ENCODE peak calls at places on chromosome 11, in nine cellular contexts. One of them, this sample, is unnamed.
A peak's percentile ranks its signal among the peaks of the same experiment; 100 is the strongest.

GRCh38 chr11:47467372-47467771 is 18.4 kb upstream of the RAPSN start:
- DNase-seq in H1: no peak
- DNase-seq in heart left ventricle: no peak
- DNase-seq in uterus: no peak
- DNase-seq in tibial nerve: no peak
- DNase-seq in IMR-90: no peak
- DNase-seq in stomach: peak; percentile 54
- DNase-seq in HCT116: no peak
- DNase-seq in spleen: peak; percentile 70
- DNase-seq in this sample: no peak

GRCh38 chr11:68757711-68758110 is 6.4 kb upstream of the TESMIN start:
- DNase-seq in stomach: no peak
- DNase-seq in IMR-90: no peak
- DNase-seq in H1: no peak
- DNase-seq in spleen: no peak
- DNase-seq in tibial nerve: no peak
- DNase-seq in HCT116: no peak
- DNase-seq in uterus: no peak
- DNase-seq in heart left ventricle: no peak
- DNase-seq in this sample: no peak

GRCh38 chr11:81470446-81470845 is 1263.2 kb downstream of the FAM181B start:
- DNase-seq in uterus: no peak
- DNase-seq in stomach: peak; percentile 25
- DNase-seq in HCT116: no peak
- DNase-seq in spleen: no peak
- DNase-seq in IMR-90: no peak
- DNase-seq in H1: no peak
- DNase-seq in tibial nerve: no peak
- DNase-seq in heart left ventricle: no peak
- DNase-seq in this sample: no peak

GRCh38 chr11:36431429-36432092 is 78.5 kb downstream of the TRAF6 start:
- DNase-seq in H1: no peak
- DNase-seq in tibial nerve: no peak
- DNase-seq in IMR-90: peak; percentile 98
- DNase-seq in stomach: peak; percentile 27
- DNase-seq in HCT116: peak; percentile 84
- DNase-seq in spleen: no peak
- DNase-seq in uterus: peak; percentile 87
- DNase-seq in heart left ventricle: peak; percentile 86
- DNase-seq in this sample: no peak

GRCh38 chr11:783581-784015 is 6.3 kb downstream of the CEND1 start:
- DNase-seq in heart left ventricle: peak; percentile 73
- DNase-seq in spleen: peak; percentile 80
- DNase-seq in stomach: peak; percentile 89
- DNase-seq in H1: peak; percentile 94
- DNase-seq in uterus: peak; percentile 69
- DNase-seq in HCT116: peak; percentile 78
- DNase-seq in tibial nerve: peak; percentile 52
- DNase-seq in IMR-90: peak; percentile 96
- DNase-seq in this sample: peak; percentile 85

GRCh38 chr11:35274909-35275807 is 136.2 kb downstream of the CD44 start:
- DNase-seq in uterus: no peak
- DNase-seq in heart left ventricle: peak; percentile 41
- DNase-seq in tibial nerve: no peak
- DNase-seq in HCT116: no peak
- DNase-seq in stomach: peak; percentile 89
- DNase-seq in IMR-90: no peak
- DNase-seq in spleen: no peak
- DNase-seq in H1: no peak
- DNase-seq in this sample: peak; percentile 82

GRCh38 chr11:10688401-10688800 is 5.2 kb downstream of the IRAG1 start:
- DNase-seq in heart left ventricle: no peak
- DNase-seq in HCT116: peak; percentile 45
- DNase-seq in tibial nerve: no peak
- DNase-seq in uterus: no peak
- DNase-seq in IMR-90: peak; percentile 34
- DNase-seq in stomach: no peak
- DNase-seq in spleen: no peak
- DNase-seq in H1: no peak
- DNase-seq in this sample: no peak

GRCh38 chr11:89625171-89625570 is 84.9 kb upstream of the TRIM77 start:
- DNase-seq in tibial nerve: no peak
- DNase-seq in uterus: no peak
- DNase-seq in spleen: no peak
- DNase-seq in stomach: no peak
- DNase-seq in H1: no peak
- DNase-seq in heart left ventricle: no peak
- DNase-seq in IMR-90: no peak
- DNase-seq in HCT116: no peak
- DNase-seq in this sample: no peak

GRCh38 chr11:35040221-35040942 is 98.6 kb upstream of the CD44 start:
- DNase-seq in IMR-90: peak; percentile 69
- DNase-seq in tibial nerve: no peak
- DNase-seq in uterus: no peak
- DNase-seq in HCT116: no peak
- DNase-seq in spleen: no peak
- DNase-seq in H1: no peak
- DNase-seq in heart left ventricle: no peak
- DNase-seq in stomach: no peak
- DNase-seq in this sample: no peak

GRCh38 chr11:66470015-66470414 is 3.3 kb downstream of the PELI3 start:
- DNase-seq in tibial nerve: no peak
- DNase-seq in heart left ventricle: no peak
- DNase-seq in spleen: no peak
- DNase-seq in IMR-90: no peak
- DNase-seq in H1: no peak
- DNase-seq in uterus: no peak
- DNase-seq in HCT116: no peak
- DNase-seq in stomach: no peak
- DNase-seq in this sample: no peak

GRCh38 chr11:69106124-69106811 is 49.5 kb upstream of the SMIM38 start:
- DNase-seq in heart left ventricle: no peak
- DNase-seq in spleen: no peak
- DNase-seq in stomach: peak; percentile 78
- DNase-seq in H1: no peak
- DNase-seq in tibial nerve: no peak
- DNase-seq in IMR-90: no peak
- DNase-seq in HCT116: no peak
- DNase-seq in uterus: no peak
- DNase-seq in this sample: peak; percentile 56

DNA sequence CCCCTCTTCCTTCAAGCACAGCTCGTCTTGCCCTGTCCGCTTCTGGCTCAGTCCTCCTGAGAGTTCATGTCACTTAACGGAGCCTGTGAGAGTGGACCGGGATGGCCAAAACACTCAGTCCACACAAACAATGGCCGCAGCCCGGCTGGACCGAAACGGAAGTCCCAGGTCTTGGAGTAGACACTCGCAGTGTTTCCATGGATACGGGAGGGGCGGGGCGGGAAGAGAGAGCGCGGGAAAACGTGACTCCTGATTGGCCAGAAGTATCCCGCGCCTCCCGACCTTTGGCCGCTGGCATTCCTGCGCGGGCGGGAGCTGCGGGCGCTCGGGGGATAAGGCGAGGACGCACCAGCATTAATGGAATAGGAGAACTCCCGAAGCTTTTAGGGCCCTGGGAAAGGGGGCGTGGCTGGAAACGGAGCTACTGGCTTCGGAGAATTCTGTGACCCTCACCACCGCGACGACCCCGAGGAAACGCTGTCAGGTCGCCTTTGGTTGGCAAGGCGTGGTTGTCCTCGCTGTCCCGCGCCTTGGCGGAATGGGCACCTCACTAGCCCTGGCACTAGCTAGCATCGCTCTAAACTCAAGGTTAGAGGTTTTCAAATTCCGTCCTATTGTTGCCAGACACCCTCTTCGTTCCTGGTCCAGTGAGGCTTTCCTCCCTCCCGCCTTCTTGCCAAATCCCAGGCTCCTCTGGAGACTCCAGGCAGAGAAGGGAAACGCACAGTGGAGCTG is at the start of the genes NLRP14 and ZNF214:
- DNase-seq in stomach: peak; percentile 91
- DNase-seq in uterus: peak; percentile 96
- DNase-seq in H1: peak; percentile 80
- DNase-seq in IMR-90: peak; percentile 89
- DNase-seq in spleen: no peak
- DNase-seq in tibial nerve: peak; percentile 95
- DNase-seq in HCT116: peak; percentile 75
- DNase-seq in heart left ventricle: peak; percentile 93
- DNase-seq in this sample: peak; percentile 92
- TF ChIP-seq POLR2A in stomach: no peak
- TF ChIP-seq POLR2A in uterus: no peak
- TF ChIP-seq POLR2A in H1: peak; percentile 6
- TF ChIP-seq POLR2A in IMR-90: peak; percentile 62
- TF ChIP-seq POLR2A in spleen: no peak
- TF ChIP-seq POLR2A in tibial nerve: no peak
- TF ChIP-seq POLR2A in HCT116: no peak
- TF ChIP-seq POLR2A in heart left ventricle: no peak
- TF ChIP-seq POLR2A in this sample: no peak

GRCh38 chr11:18171377-18172000 is 1.1 kb upstream of the MRGPRX4 start:
- DNase-seq in tibial nerve: no peak
- DNase-seq in stomach: no peak
- DNase-seq in IMR-90: no peak
- DNase-seq in H1: no peak
- DNase-seq in HCT116: peak; percentile 23
- DNase-seq in spleen: no peak
- DNase-seq in heart left ventricle: no peak
- DNase-seq in uterus: no peak
- DNase-seq in this sample: no peak
- TF ChIP-seq CTCF in tibial nerve: no peak
- TF ChIP-seq CTCF in stomach: no peak
- TF ChIP-seq CTCF in IMR-90: peak; percentile 32
- TF ChIP-seq CTCF in H1: peak; percentile 80
- TF ChIP-seq CTCF in HCT116: peak; percentile 77
- TF ChIP-seq CTCF in spleen: peak; percentile 31
- TF ChIP-seq CTCF in heart left ventricle: peak; percentile 16
- TF ChIP-seq CTCF in uterus: no peak
- TF ChIP-seq CTCF in this sample: peak; percentile 16

DNA sequence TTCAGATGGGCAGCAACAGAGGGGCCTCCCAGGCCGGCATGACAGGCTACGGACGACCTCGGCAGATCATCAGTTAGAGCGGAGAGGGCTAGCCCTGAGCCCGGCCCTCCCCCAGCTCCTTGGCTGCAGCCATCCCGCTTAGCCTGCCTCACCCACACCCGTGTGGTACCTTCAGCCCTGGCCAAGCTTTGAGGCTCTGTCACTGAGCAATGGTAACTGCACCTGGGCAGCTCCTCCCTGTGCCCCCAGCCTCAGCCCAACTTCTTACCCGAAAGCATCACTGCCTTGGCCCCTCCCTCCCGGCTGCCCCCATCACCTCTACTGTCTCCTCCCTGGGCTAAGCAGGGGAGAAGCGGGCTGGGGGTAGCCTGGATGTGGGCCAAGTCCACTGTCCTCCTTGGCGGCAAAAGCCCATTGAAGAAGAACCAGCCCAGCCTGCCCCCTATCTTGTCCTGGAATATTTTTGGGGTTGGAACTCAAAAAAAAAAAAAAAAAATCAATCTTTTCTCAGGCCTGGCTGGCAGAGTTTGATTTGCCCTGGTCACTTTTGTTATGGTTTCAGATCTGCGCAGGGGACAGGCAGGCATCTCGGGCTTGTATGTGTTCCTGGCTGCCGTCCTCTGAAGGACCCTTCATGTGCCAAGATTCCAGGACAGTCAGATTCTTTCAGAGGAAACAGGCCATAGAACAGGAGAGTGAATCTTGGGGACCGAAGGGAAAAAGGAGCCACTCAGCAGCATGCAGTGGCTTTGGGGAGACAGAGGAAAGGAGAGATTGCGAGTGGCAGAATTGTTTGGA is 5.3 kb downstream of the TAGLN start:
- DNase-seq in heart left ventricle: no peak
- DNase-seq in H1: no peak
- DNase-seq in IMR-90: no peak
- DNase-seq in tibial nerve: no peak
- DNase-seq in HCT116: no peak
- DNase-seq in uterus: peak; percentile 65
- DNase-seq in spleen: no peak
- DNase-seq in stomach: no peak
- DNase-seq in this sample: peak; percentile 50
- H3K27ac ChIP-seq in heart left ventricle: peak overlapping the region; percentile 32
- H3K27ac ChIP-seq in H1: no peak overlapping the region
- H3K27ac ChIP-seq in IMR-90: peak overlapping the region; percentile 33
- H3K27ac ChIP-seq in tibial nerve: peak overlapping the region; percentile 89
- H3K27ac ChIP-seq in HCT116: no peak overlapping the region
- H3K27ac ChIP-seq in uterus: peak overlapping the region; percentile 98
- H3K27ac ChIP-seq in spleen: peak overlapping the region; percentile 81
- H3K27ac ChIP-seq in stomach: peak overlapping the region; percentile 89
- H3K27ac ChIP-seq in this sample: peak overlapping the region; percentile 94

DNA sequence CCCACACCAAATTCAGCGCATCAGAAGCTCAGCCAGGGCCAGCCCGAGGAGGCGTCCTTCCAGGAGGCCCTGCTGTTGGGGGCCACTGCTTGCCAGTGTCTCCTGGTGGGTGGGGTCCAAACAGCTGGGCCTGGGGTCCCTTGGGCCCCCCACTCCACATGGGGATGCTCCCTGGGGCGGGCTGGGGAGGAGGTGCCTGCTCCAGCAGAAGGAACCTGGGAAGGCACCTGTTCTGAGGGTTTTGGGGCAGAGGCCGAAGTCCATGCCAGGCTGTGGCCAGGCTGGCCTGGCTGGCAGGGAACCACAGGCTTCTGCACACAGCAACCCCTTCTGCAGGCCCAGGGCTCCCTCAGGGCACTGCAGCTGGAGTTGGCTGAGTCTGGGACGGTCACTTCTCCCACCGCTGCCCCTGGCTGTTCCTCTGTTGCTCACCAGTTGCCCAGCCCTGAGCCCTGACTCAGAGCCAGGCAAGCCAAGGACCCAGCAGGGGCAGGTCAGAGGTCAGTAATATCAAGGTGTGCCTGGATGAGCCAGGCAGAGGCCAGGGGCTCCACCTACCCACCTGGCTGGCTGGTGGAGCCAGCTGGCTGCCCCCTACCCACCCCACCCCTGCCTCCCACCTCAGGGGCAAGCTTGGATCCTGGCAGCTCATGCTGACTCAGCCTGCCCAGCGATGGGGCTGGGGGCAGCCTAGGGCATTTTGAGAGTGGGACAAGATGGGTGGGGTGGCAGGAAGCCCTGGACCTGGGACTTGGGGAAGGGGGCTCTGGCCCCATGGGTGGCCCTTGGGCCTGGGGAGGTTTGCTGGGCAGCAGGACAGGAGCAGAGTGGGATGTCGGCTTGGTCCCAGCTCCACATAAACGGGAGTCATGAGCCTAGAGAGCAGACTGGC is 12.0 kb upstream of the PHLDA2 start:
- DNase-seq in uterus: no peak
- DNase-seq in spleen: peak; percentile 74
- DNase-seq in HCT116: no peak
- DNase-seq in heart left ventricle: no peak
- DNase-seq in H1: no peak
- DNase-seq in IMR-90: no peak
- DNase-seq in tibial nerve: no peak
- DNase-seq in stomach: peak; percentile 85
- DNase-seq in this sample: no peak
- TF ChIP-seq POLR2A in uterus: no peak
- TF ChIP-seq POLR2A in spleen: no peak
- TF ChIP-seq POLR2A in HCT116: no peak
- TF ChIP-seq POLR2A in heart left ventricle: no peak
- TF ChIP-seq POLR2A in H1: no peak
- TF ChIP-seq POLR2A in IMR-90: no peak
- TF ChIP-seq POLR2A in tibial nerve: no peak
- TF ChIP-seq POLR2A in stomach: no peak
- TF ChIP-seq POLR2A in this sample: no peak